ENCODE peak calls at places on chromosomes 5 and 9, in five cellular contexts. I is vagina; L is coronary artery; P is lower leg skin; C is naive thymus-derived CD4-positive, alpha-beta T cell. J is an unnamed sample.

GRCh38 chr5:81779125-81779934 is 28.4 kb upstream of the SSBP2 start:
- DNase-seq in P (peak; percentile 90), L (no peak), I (no peak), C (peak; percentile 37), J (no peak)

GRCh38 chr9:6096821-6097220 is 81.4 kb upstream of the RANBP6 start:
- DNase-seq in L (no peak), I (no peak), P (no peak), C (no peak), J (no peak)

GRCh38 chr9:115262952-115263351 is 145.0 kb upstream of the TNC start:
- DNase-seq in C (no peak), P (no peak), I (no peak), L (no peak), J (no peak)

GRCh38 chr5:66358741-66359140 is 214.6 kb downstream of the SREK1 start:
- DNase-seq in I (no peak), P (no peak), C (no peak), L (no peak), J (no peak)

GRCh38 chr9:133855802-133856592 is 117.8 kb upstream of the SARDH start:
- DNase-seq in C (no peak), L (no peak), I (no peak), P (no peak), J (no peak)

GRCh38 chr9:82531795-82532194 is 531.1 kb downstream of the RASEF start:
- DNase-seq in P (no peak), C (no peak), I (no peak), L (no peak), J (no peak)

GRCh38 chr9:126794441-126794840 is 10.4 kb upstream of the ZBTB43 start:
- DNase-seq in P (peak; percentile 60), L (no peak), C (no peak), I (no peak), J (no peak)

GRCh38 chr9:35616681-35617459 is 1.3 kb downstream of the CD72 start:
- DNase-seq in L (peak; percentile 84), P (peak; percentile 92), I (no peak), C (peak; percentile 66), J (no peak)

GRCh38 chr9:112112941-112113399 is 62.1 kb downstream of the SUSD1 start:
- DNase-seq in I (no peak), C (peak; percentile 7), P (no peak), L (no peak), J (no peak)

GRCh38 chr9:82180711-82181110 is 192.1 kb downstream of the SPATA31D1 start:
- DNase-seq in P (no peak), C (no peak), L (no peak), I (no peak), J (no peak)

GRCh38 chr5:654071-654778 is 38.9 kb downstream of the TPPP start:
- DNase-seq in C (no peak), P (no peak), L (no peak), I (no peak), J (no peak)

GRCh38 chr5:131545856-131546255 is 89.2 kb downstream of the RAPGEF6 start:
- DNase-seq in L (no peak), I (no peak), C (no peak), P (no peak), J (no peak)

GRCh38 chr9:126615251-126615790 is 1.6 kb downstream of the LMX1B start:
- DNase-seq in L (no peak), C (peak; percentile 12), I (no peak), P (no peak), J (peak; percentile 50)

GRCh38 chr9:108417726-108418125 is 438.1 kb downstream of the ACTL7B start:
- DNase-seq in L (no peak), P (no peak), I (no peak), C (no peak), J (no peak)

GRCh38 chr5:23507278-23507685 is at the start of gene PRDM9:
- DNase-seq in I (no peak), P (no peak), C (no peak), L (no peak), J (no peak)

GRCh38 chr5:172769598-172770373 is 1.2 kb downstream of the DUSP1 start:
- DNase-seq in I (no peak), L (no peak), P (peak; percentile 75), C (peak; percentile 45), J (no peak)

GRCh38 chr9:136083558-136084190 is 11.4 kb downstream of the NACC2 start:
- DNase-seq in L (no peak), P (no peak), C (no peak), I (no peak), J (no peak)

GRCh38 chr5:58133631-58134296 is 326.1 kb downstream of the PLK2 start:
- DNase-seq in P (no peak), I (no peak), C (no peak), L (no peak), J (no peak)

GRCh38 chr5:92687793-92688467 is 893.1 kb downstream of the NR2F1-AS1 start:
- DNase-seq in P (no peak), C (no peak), I (no peak), L (no peak), J (no peak)

GRCh38 chr5:91188755-91189154 is 194.4 kb downstream of the ARRDC3 start:
- DNase-seq in I (no peak), L (no peak), P (no peak), C (no peak), J (no peak)

GRCh38 chr9:105146677-105147076 is 97.8 kb upstream of the SLC44A1 start:
- DNase-seq in L (no peak), C (no peak), I (no peak), P (no peak), J (no peak)

DNA sequence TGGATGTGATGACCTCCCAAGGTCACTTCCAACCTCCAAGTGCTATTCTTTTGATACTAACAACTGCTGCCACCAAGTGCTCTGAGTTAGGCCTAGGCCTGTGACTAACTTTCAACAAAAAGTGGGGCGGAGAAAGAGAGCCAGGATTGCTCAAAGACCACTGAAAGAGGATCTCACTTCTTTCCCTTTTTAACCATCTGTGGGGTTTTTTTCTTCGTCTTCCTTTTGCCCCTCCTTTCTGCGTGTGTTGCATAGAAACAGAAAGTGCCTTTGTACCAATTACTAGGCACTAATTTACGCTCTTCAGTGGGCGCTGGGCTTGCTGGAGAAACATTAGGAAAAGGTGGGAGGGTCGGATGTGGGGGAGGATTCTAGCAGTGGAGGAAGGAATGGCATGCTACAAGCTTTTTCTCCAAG is 8.0 kb downstream of the KLF9 start:
- DNase-seq in I (no peak), L (no peak), C (no peak), P (no peak), J (no peak)
- H3K4me3 ChIP-seq in I (peak overlapping the region; percentile 14), L (peak overlapping the region; percentile 62), C (no peak overlapping the region), P (no peak overlapping the region), J (no peak overlapping the region)

GRCh38 chr9:38687992-38688391 is 31.9 kb downstream of the FAM240B start:
- DNase-seq in C (no peak), P (no peak), L (no peak), I (no peak), J (no peak)
- H3K4me3 ChIP-seq in C (no peak overlapping the region), P (no peak overlapping the region), L (peak overlapping the region; percentile 50), I (peak overlapping the region; percentile 21), J (no peak overlapping the region)

DNA sequence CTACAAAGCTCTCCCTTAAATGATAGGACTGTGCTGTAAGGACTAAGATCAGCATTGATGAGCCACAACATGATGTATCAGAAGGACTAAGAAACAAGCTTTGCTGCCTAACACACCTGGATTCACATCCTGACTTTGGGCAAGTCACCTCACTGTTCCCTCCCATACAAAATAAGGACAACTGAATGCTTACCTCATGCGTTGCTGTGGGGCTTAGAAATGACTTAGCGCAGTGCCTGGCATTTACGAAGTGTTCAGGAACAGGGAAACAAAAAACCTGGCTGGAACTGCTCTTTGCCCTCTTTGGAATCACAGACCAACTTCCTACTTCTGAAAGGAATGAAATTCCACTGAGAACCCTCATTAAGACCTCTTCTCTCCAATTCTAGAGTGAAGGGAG is 113.7 kb downstream of the BAAT start:
- DNase-seq in C (no peak), L (no peak), I (no peak), P (no peak), J (no peak)
- H3K4me3 ChIP-seq in C (no peak overlapping the region), L (no peak overlapping the region), I (no peak overlapping the region), P (no peak overlapping the region), J (no peak overlapping the region)

GRCh38 chr9:128788445-128788844 is 1.4 kb downstream of the TBC1D13 start:
- DNase-seq in C (no peak), L (no peak), I (no peak), P (no peak), J (no peak)
- H3K4me3 ChIP-seq in C (peak overlapping the region; percentile 90), L (peak overlapping the region; percentile 97), I (no peak overlapping the region), P (no peak overlapping the region), J (peak overlapping the region; percentile 96)

DNA sequence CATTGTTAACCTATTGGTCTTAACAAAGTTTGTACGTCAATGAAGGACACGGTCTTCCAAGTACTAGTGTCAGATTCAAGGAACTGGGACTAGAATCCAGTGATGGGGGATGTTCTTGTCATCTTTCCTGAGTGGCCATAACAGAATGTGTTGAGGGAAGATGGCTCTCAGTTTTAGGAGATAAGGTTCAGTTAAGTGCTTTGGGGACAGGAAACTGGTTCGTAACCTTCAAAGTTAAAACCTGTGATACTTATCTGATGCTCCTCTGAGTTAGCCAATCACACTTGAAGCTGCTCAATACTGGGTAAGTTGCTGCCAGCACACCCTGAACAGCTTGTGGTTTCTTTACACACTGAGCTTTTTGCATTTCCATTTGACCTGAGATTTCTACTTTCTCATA is 64.4 kb downstream of the PIK3R1 start:
- DNase-seq in L (no peak), P (no peak), C (peak; percentile 84), I (no peak), J (peak; percentile 98)
- H3K4me3 ChIP-seq in L (no peak overlapping the region), P (no peak overlapping the region), C (peak overlapping the region; percentile 63), I (no peak overlapping the region), J (peak overlapping the region; percentile 48)

DNA sequence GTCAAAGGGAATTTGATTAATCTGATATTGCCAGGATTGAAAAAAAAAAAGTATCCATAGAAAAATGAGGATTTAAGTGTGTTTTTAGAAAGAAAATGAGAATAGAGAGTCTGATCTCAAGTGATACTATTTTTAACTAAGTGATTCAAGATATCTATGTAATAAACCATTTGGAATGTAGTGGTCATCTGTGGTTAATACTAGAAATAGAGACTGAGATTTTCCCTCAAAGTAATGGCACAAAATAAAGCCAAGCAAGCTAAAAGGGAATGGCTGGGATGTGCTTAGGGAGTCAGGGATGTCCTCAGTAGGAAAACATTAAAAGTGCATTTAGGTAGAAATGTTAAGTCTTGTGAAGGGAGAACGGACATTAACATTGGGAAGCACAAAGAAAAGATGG is 90.6 kb downstream of the FBXO4 start:
- DNase-seq in C (no peak), I (no peak), L (no peak), P (no peak), J (no peak)
- H3K4me3 ChIP-seq in C (no peak overlapping the region), I (no peak overlapping the region), L (no peak overlapping the region), P (no peak overlapping the region), J (no peak overlapping the region)

DNA sequence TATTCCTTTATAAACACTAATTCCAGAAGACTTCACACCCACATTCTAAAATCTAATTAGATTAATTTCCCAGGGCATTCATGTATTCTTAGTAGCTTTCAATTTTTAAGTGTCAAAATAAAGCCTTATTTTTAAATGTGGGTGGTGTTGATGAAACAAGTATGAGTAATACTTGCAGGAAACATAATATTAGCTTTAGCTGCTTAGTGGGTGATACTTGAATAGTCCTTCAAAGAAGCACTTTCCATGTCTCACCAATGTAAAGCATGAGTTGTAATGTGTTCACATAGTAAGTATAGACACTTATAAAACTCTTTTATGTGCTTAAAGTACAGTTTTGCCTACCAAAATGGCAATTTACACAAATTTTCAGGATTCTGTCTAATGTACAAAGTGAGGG is 6.9 kb downstream of the FNBP1 start:
- DNase-seq in L (no peak), P (no peak), I (no peak), C (no peak), J (no peak)
- H3K4me3 ChIP-seq in L (no peak overlapping the region), P (no peak overlapping the region), I (no peak overlapping the region), C (peak overlapping the region; percentile 18), J (no peak overlapping the region)

J was measured in Jurkat, Clone E6-1.